ENCODE peak calls at places on chromosomes 16 and 17, in four cellular contexts. H is naive thymus-derived CD4-positive, alpha-beta T cell; D is lung; I is transverse colon. X is an unnamed sample. For H3K4me1, the result is how much of the 10 kb centered on the place peaks cover.

GRCh38 chr16:78608305-78608776 is 508.9 kb downstream of the WWOX start:
- DNase-seq in H (no peak), I (peak), D (no peak), X (no peak)

GRCh38 chr17:42392664-42393415 is 4.6 kb upstream of the STAT3 start:
- DNase-seq in I (no peak), D (no peak), H (no peak), X (no peak)

GRCh38 chr17:4901648-4902344 is 1.1 kb downstream of the CHRNE start:
- DNase-seq in H (no peak), D (no peak), I (no peak), X (no peak)

GRCh38 chr16:30398660-30399434 is 3.6 kb downstream of the ZNF48 start:
- DNase-seq in D (no peak), I (no peak), H (no peak), X (no peak)

GRCh38 chr17:33750943-33751701 is 458.0 kb upstream of the ASIC2 start:
- DNase-seq in D (peak), I (peak), H (peak), X (peak)

GRCh38 chr16:4455951-4456350 is 18.5 kb downstream of the NMRAL1 start:
- DNase-seq in H (no peak), I (no peak), D (no peak), X (no peak)

GRCh38 chr16:89565506-89566372 is 5.3 kb downstream of the RPL13 start:
- DNase-seq in D (peak), H (no peak), I (peak), X (peak)

GRCh38 chr17:73568934-73569333 is 75.3 kb downstream of the SDK2 start:
- DNase-seq in I (no peak), H (no peak), D (no peak), X (no peak)

GRCh38 chr16:88770459-88771293 is 14.3 kb downstream of the PIEZO1 start:
- DNase-seq in H (no peak), I (peak), D (peak), X (peak)

GRCh38 chr17:40615295-40615988 is 32.2 kb downstream of the SMARCE1 start:
- DNase-seq in D (peak), I (peak), H (peak), X (no peak)

GRCh38 chr17:19546289-19547065 is 12.8 kb downstream of the SLC47A1 start:
- DNase-seq in D (peak), I (peak), H (no peak), X (no peak)

GRCh38 chr17:78641666-78642065 is 64.5 kb upstream of the DNAH17 start:
- DNase-seq in I (no peak), D (no peak), H (no peak), X (no peak)

GRCh38 chr16:22206847-22207714 is 1.0 kb downstream of the EEF2K start:
- DNase-seq in H (peak), D (peak), I (peak), X (no peak)

GRCh38 chr16:22787456-22788189 is 26.3 kb upstream of the HS3ST2 start:
- DNase-seq in D (no peak), H (no peak), I (peak), X (no peak)

GRCh38 chr16:87274808-87275207 is 42.4 kb downstream of the C16orf95 start:
- DNase-seq in I (no peak), H (no peak), D (no peak), X (no peak)

GRCh38 chr16:73010150-73010676 is 37.7 kb downstream of the ZFHX3 start:
- DNase-seq in I (no peak), D (no peak), H (no peak), X (no peak)

GRCh38 chr17:28572294-28573099 is 1.2 kb upstream of the PIGS start:
- DNase-seq in I (no peak), H (no peak), D (no peak), X (no peak)

GRCh38 chr17:17842111-17842876 is 5.5 kb upstream of the SREBF1 start:
- DNase-seq in I (no peak), H (no peak), D (no peak), X (no peak)

GRCh38 chr16:30076276-30076791 is 540 bp downstream of the PPP4C start:
- DNase-seq in I (peak), H (no peak), D (no peak), X (no peak)

GRCh38 chr17:77507116-77507885 is 366.5 kb downstream of the SEC14L1 start:
- DNase-seq in I (peak), H (no peak), D (no peak), X (peak)

GRCh38 chr17:43418441-43419374 is 19.9 kb downstream of the ARL4D start:
- DNase-seq in H (no peak), D (no peak), I (peak), X (no peak)

GRCh38 chr16:29744541-29745101 is 1.2 kb downstream of the C16orf54 start:
- DNase-seq in I (no peak), D (no peak), H (no peak), X (no peak)

GRCh38 chr17:27306276-27306820 is 12.4 kb downstream of the WSB1 start:
- DNase-seq in I (no peak), H (no peak), D (no peak), X (no peak)

GRCh38 chr17:83116311-83116771 is 36.9 kb downstream of the METRNL start:
- DNase-seq in I (no peak), H (no peak), D (no peak), X (no peak)

GRCh38 chr16:62755938-62756337 is 719.7 kb upstream of the CDH8 start:
- DNase-seq in I (no peak), D (no peak), H (no peak), X (no peak)

GRCh38 chr16:85398050-85398451 is 215.1 kb upstream of the GSE1 start:
- DNase-seq in H (no peak), D (no peak), I (no peak), X (no peak)

GRCh38 chr17:8621585-8621984 is 8.9 kb downstream of the MYH10 start:
- DNase-seq in I (no peak), H (no peak), D (no peak), X (no peak)

GRCh38 chr17:73309727-73310555 is 1.9 kb downstream of the CDC42EP4 start:
- DNase-seq in I (peak), H (no peak), D (no peak), X (no peak)

GRCh38 chr17:40718904-40719303 is 15.4 kb upstream of the KRT24 start:
- DNase-seq in I (no peak), D (no peak), H (no peak), X (no peak)

GRCh38 chr17:57721967-57722703 is 23.0 kb downstream of the CCDC182 start:
- DNase-seq in I (no peak), H (no peak), D (no peak), X (no peak)

GRCh38 chr17:57722704-57723043 is 22.4 kb downstream of the CCDC182 start:
- DNase-seq in D (no peak), I (no peak), H (no peak), X (no peak)

GRCh38 chr17:57715981-57716380 is 29.1 kb downstream of the CCDC182 start:
- DNase-seq in H (no peak), D (no peak), I (no peak), X (no peak)

GRCh38 chr17:57720636-57721035 is 24.5 kb downstream of the CCDC182 start:
- DNase-seq in H (no peak), D (no peak), I (no peak), X (no peak)

DNA sequence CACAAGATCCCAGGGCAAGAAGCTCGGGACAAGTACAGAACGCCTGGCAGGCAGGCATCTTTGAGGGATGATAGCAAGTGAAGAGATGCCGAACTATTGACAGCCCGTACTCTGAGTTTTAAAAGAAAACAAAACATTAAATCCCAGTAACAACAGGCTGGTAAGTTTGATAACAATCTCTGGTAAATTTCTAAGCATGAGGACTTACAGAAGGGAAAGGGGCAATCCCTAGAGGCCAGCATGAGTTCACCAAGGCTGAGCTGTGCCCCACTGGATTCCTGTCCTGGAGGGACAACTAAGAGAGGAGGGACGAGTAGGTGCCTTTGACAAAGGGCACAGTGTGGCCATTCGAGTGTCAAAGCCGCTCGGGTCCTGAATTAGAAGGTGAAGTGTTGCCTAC is 26.2 kb downstream of the CCDC182 start:
- DNase-seq in D (no peak), H (no peak), I (no peak), X (no peak)
- H3K4me1 ChIP-seq in D (under half), H (under half), I (under half), X (under half)

GRCh38 chr17:38421224-38421841 is 6.9 kb upstream of the ARHGAP23 start:
- DNase-seq in I (no peak), H (no peak), D (no peak), X (no peak)
- H3K4me1 ChIP-seq in I (under half), H (under half), D (under half), X (under half)

GRCh38 chr17:48503747-48504146 is 27.1 kb downstream of the HOXB1 start:
- DNase-seq in H (no peak), D (no peak), I (no peak), X (no peak)

GRCh38 chr17:48504953-48505352 is 25.9 kb downstream of the HOXB1 start:
- DNase-seq in I (no peak), D (no peak), H (no peak), X (no peak)

GRCh38 chr17:48500435-48501426 is 30.1 kb downstream of the HOXB1 start:
- DNase-seq in D (no peak), H (no peak), I (peak), X (no peak)

GRCh38 chr17:48502312-48502711 is 28.5 kb downstream of the HOXB1 start:
- DNase-seq in H (no peak), D (no peak), I (no peak), X (no peak)

GRCh38 chr17:48502901-48503300 is 27.9 kb downstream of the HOXB1 start:
- DNase-seq in D (no peak), H (no peak), I (no peak), X (no peak)
- H3K4me1 ChIP-seq in D (under half), H (under half), I (under half), X (under half)

GRCh38 chr16:71373073-71373472 is 14.6 kb downstream of the CALB2 start:
- DNase-seq in I (no peak), H (no peak), D (no peak), X (no peak)
- H3K4me1 ChIP-seq in I (under half), H (under half), D (under half), X (under half)

GRCh38 chr17:48554412-48555090 is 9.6 kb upstream of the HOXB2 start:
- DNase-seq in H (no peak), D (no peak), I (no peak), X (no peak)

GRCh38 chr17:48556534-48557401 is 11.9 kb upstream of the HOXB2 start:
- DNase-seq in D (no peak), I (no peak), H (no peak), X (no peak)

GRCh38 chr17:48553837-48554236 is 8.9 kb upstream of the HOXB2 start:
- DNase-seq in D (no peak), I (no peak), H (no peak), X (no peak)

GRCh38 chr17:48555616-48556533 is 11.0 kb upstream of the HOXB2 start:
- DNase-seq in D (no peak), H (peak), I (no peak), X (no peak)

GRCh38 chr17:48555183-48555615 is 10.3 kb upstream of the HOXB2 start:
- DNase-seq in I (no peak), H (peak), D (no peak), X (no peak)
- H3K4me1 ChIP-seq in I (half or more), H (under half), D (under half), X (under half)

X was measured in CD8-positive, alpha-beta T cell.